ENCODE peak calls at places on chromosomes 11 and 22, in five cellular contexts. P is neuronal stem cell, L is H1, T is mesendoderm, D is IMR-90. B is an unnamed sample.

GRCh38 chr22:33328789-33329296 is 270.7 kb upstream of the SYN3 start:
- DNase-seq in P (no peak), L (no peak), T (peak; percentile 77), D (peak; percentile 86), B (no peak)

GRCh38 chr11:126499124-126499752 is 143.8 kb downstream of the ST3GAL4 start:
- DNase-seq in P (no peak), L (no peak), T (no peak), D (no peak), B (no peak)

GRCh38 chr11:122045181-122045586 is 70.8 kb downstream of the BLID start:
- DNase-seq in P (no peak), L (no peak), T (no peak), D (peak; percentile 92), B (no peak)

GRCh38 chr11:33598426-33599069 is 102.1 kb downstream of the C11orf91 start:
- DNase-seq in P (peak; percentile 29), L (peak; percentile 52), T (peak; percentile 53), D (no peak), B (peak; percentile 41)

GRCh38 chr22:44981857-44982256 is 27.9 kb downstream of the PHF21B start:
- DNase-seq in P (no peak), L (no peak), T (no peak), D (no peak), B (no peak)

GRCh38 chr22:21946262-21946925 is 6.3 kb downstream of the PPM1F start:
- DNase-seq in P (no peak), L (no peak), T (no peak), D (no peak), B (no peak)

GRCh38 chr11:69732910-69733309 is 29.1 kb upstream of the FGF19 start:
- DNase-seq in P (no peak), L (no peak), T (peak; percentile 44), D (no peak), B (no peak)

GRCh38 chr22:37018815-37019308 is 385 bp downstream of the TST start:
- DNase-seq in P (peak; percentile 40), L (peak; percentile 78), T (peak; percentile 72), D (peak; percentile 55), B (peak; percentile 65)

GRCh38 chr22:25403752-25404471 is 160.6 kb upstream of the GRK3 start:
- DNase-seq in P (no peak), L (no peak), T (peak; percentile 55), D (peak; percentile 41), B (no peak)

GRCh38 chr11:73249304-73249703 is 22.8 kb upstream of the P2RY6 start:
- DNase-seq in P (no peak), L (no peak), T (no peak), D (peak; percentile 22), B (peak; percentile 8)

DNA sequence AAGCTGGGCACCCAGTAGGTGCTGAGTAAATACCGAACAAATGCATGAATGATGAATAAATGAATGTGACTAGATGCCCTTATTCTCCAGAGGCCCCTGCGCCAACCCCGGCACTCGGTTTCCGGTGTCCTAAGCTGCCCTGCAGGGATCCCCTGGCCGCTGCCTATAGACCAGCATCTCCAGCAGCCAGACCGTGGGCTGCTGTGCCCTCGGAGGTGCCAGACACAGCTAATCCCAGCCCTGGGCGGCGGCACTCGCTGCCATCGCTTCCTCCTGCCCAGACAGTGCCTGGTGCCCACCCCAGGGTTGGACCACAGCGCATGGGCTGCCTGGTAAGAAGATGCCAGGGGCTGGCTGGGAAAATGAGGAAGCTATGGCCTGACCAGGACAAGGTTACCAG is 15.6 kb downstream of the CREB3L1 start:
- DNase-seq in P (no peak), L (no peak), T (no peak), D (no peak), B (no peak)
- H2BK15ac ChIP-seq in P (peak overlapping the region; percentile 34), L (no peak overlapping the region), T (no peak overlapping the region), D (peak overlapping the region; percentile 87), B (peak overlapping the region; percentile 9)

GRCh38 chr11:128506384-128506783 is 81.0 kb downstream of the ETS1 start:
- DNase-seq in P (no peak), L (no peak), T (no peak), D (no peak), B (no peak)

GRCh38 chr11:128508785-128509518 is 78.4 kb downstream of the ETS1 start:
- DNase-seq in P (no peak), L (no peak), T (no peak), D (peak; percentile 86), B (no peak)

GRCh38 chr11:128507936-128508335 is 79.4 kb downstream of the ETS1 start:
- DNase-seq in P (no peak), L (no peak), T (no peak), D (no peak), B (no peak)

GRCh38 chr11:128505449-128506058 is 81.8 kb downstream of the ETS1 start:
- DNase-seq in P (no peak), L (no peak), T (no peak), D (no peak), B (no peak)

GRCh38 chr11:128506999-128507591 is 80.3 kb downstream of the ETS1 start:
- DNase-seq in P (no peak), L (no peak), T (peak; percentile 57), D (peak; percentile 96), B (no peak)
- H2BK15ac ChIP-seq in P (no peak overlapping the region), L (no peak overlapping the region), T (no peak overlapping the region), D (peak overlapping the region; percentile 2), B (no peak overlapping the region)

GRCh38 chr11:15671216-15671615 is 556.5 kb downstream of the INSC start:
- DNase-seq in P (no peak), L (no peak), T (no peak), D (no peak), B (no peak)
- H2BK15ac ChIP-seq in P (no peak overlapping the region), L (no peak overlapping the region), T (no peak overlapping the region), D (peak overlapping the region; percentile 35), B (no peak overlapping the region)

GRCh38 chr22:31243339-31244043 is 31.4 kb downstream of the LIMK2 start:
- DNase-seq in P (no peak), L (no peak), T (peak; percentile 50), D (no peak), B (no peak)
- H2BK15ac ChIP-seq in P (no peak overlapping the region), L (no peak overlapping the region), T (no peak overlapping the region), D (peak overlapping the region; percentile 47), B (no peak overlapping the region)

DNA sequence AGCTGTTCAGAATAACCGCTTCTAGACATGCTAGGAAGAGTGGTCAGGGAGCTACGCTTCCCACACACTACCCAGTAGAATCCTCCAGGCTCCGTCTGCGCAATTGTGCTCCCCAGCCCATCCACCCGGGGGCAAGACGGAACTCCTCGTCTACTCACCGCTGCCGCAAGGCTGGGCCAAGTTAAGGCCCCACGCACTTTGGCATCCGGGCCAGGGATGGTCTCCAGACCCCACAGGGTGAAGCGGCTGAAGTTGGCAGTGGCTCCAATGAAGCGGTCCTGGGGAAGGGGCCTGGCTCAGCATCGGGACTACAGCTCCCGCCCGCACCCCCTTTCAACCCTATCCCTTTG is 736 bp downstream of the RNASEH2C start:
- DNase-seq in P (no peak), L (no peak), T (no peak), D (peak; percentile 36), B (no peak)
- H2BK15ac ChIP-seq in P (no peak overlapping the region), L (no peak overlapping the region), T (no peak overlapping the region), D (no peak overlapping the region), B (no peak overlapping the region)

DNA sequence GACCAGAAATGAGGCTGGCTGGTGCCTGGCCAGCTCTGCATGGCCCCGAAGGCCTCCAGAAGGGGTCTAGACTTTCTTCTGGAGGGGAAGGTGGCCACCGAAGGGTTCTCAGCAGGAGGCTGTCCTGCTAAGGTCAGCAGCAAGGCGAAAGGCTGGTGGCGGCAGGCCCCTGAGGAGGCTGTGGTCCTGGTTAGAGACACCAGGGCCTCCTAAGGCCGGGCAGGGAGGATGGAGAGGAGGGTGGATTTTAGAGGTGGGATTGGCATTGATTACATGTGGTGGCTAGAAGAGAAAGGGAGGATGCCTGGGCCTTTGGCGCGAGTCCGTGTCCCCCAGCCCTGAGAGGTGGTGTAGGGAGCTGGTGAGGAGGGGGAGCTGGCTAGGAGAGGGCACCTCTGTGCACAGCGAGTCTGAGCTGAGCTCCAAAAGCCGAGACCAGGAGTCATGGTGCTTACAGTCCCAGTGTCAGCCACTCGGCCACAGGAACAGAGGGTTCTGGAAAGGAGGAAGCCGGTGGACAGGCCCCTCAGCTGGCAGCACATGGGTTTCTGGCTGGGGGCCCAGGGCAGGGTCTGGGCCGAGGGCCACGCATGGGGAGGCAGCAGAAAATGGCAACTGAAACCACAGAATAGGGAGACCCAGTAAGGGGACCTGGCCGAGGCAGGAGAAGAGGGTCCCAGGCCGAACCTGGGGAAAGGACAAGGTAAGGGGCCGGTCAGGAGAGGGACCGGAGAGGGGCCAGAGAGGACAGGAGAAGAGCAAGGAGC is 2.5 kb downstream of the FERMT3 start:
- DNase-seq in P (no peak), L (no peak), T (no peak), D (no peak), B (no peak)
- H2BK15ac ChIP-seq in P (no peak overlapping the region), L (no peak overlapping the region), T (no peak overlapping the region), D (no peak overlapping the region), B (no peak overlapping the region)

GRCh38 chr22:11616811-11617210 is 3911.2 kb upstream of the OR11H1 start:
- DNase-seq in P (peak; percentile 18), L (no peak), T (peak; percentile 53), D (no peak), B (no peak)

DNA sequence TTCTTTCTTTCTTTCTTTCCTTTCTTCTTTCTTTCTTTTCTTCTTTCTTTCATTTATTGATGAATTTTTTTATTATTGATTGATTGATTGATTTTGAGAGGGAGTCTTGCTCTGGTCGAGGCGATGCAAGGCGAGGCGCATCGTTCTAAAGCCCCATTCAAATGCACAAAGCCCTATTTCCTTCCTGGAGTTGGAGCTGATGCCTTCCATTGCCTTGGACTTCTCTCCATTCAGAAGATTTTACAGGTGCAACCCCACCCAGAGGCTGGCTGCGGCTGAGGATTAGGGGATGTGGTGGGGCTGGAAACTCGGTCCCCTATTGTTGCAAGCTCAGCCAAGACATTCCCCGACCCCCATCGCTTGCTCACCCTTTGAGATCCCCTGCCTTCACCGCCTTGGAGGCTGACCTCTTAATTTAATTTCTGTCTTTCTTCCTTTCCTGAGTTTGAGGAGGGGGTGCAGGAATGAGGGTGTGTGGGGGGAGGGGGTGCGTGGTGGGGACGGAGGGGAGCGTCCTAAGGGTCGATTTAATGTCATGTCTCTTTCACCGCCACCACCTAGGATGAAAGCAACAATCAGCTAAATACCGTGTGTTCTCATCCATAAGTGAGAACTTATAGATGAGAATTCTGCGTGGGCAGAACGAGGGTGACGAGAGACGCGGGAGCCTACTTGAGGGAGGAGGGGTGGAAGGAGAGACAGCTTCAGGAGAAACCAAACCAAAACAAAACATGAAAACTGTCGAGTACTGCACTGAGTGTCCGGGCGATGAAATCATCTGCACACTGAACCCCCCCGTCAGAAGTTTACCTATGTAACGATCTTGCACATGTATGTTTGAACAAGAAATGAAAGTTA is 3913.9 kb upstream of the OR11H1 start:
- DNase-seq in P (no peak), L (no peak), T (no peak), D (no peak), B (no peak)
- H2BK15ac ChIP-seq in P (no peak overlapping the region), L (no peak overlapping the region), T (no peak overlapping the region), D (no peak overlapping the region), B (no peak overlapping the region)

GRCh38 chr11:72224587-72225410 is at the start of gene INPPL1:
- DNase-seq in P (no peak), L (peak; percentile 61), T (peak; percentile 70), D (no peak), B (peak; percentile 41)
- H2BK15ac ChIP-seq in P (peak within 1 kb of the TSS; percentile 72), L (peak within 1 kb of the TSS; percentile 92), T (peak within 1 kb of the TSS; percentile 76), D (peak within 1 kb of the TSS; percentile 88), B (no peak within 1 kb of the TSS)

GRCh38 chr11:72102631-72102945 is 509 bp downstream of the LAMTOR1 start:
- DNase-seq in P (no peak), L (no peak), T (no peak), D (no peak), B (no peak)
- H2BK15ac ChIP-seq in P (no peak overlapping the region), L (no peak overlapping the region), T (no peak overlapping the region), D (peak overlapping the region; percentile 16), B (no peak overlapping the region)

B was measured in H9.